ENCODE peak calls at places on chromosomes 7 and 10, in five cellular contexts. V is posterior vena cava, A is brain microvascular endothelial cell, Z is amniotic epithelial cell, X is T-cell. Y is an unnamed sample.

GRCh38 chr10:44339218-44339617 is 45.7 kb downstream of the CXCL12 start:
- DNase-seq in V (no peak), A (no peak), Z (no peak), X (no peak), Y (no peak)

GRCh38 chr10:77970869-77971803 is 44.6 kb upstream of the DLG5 start:
- DNase-seq in V (peak), A (peak), Z (peak), X (no peak), Y (peak)

GRCh38 chr7:98352621-98353020 is 48.3 kb downstream of the BAIAP2L1 start:
- DNase-seq in V (no peak), A (peak), Z (peak), X (no peak), Y (no peak)

GRCh38 chr7:7185382-7185989 is 3.1 kb downstream of the C1GALT1 start:
- DNase-seq in V (no peak), A (no peak), Z (no peak), X (no peak), Y (no peak)

GRCh38 chr7:137302075-137302474 is 41.5 kb downstream of the PTN start:
- DNase-seq in V (no peak), A (no peak), Z (no peak), X (no peak), Y (no peak)

GRCh38 chr10:93280699-93281366 is 201.3 kb downstream of the MYOF start:
- DNase-seq in V (no peak), A (no peak), Z (no peak), X (no peak), Y (no peak)

GRCh38 chr7:36275735-36276284 is 113.9 kb upstream of the ANLN start:
- DNase-seq in V (no peak), A (no peak), Z (no peak), X (no peak), Y (no peak)

GRCh38 chr10:118911361-118911760 is 118.2 kb upstream of the NANOS1 start:
- DNase-seq in V (no peak), A (peak), Z (peak), X (no peak), Y (no peak)

GRCh38 chr7:129774871-129775694 is 163.6 kb downstream of the NRF1 start:
- DNase-seq in V (no peak), A (no peak), Z (no peak), X (no peak), Y (no peak)

GRCh38 chr10:111511751-111512150 is 434.9 kb downstream of the ADRA2A start:
- DNase-seq in V (no peak), A (no peak), Z (no peak), X (no peak), Y (no peak)